ENCODE peak calls at places on chromosome 18, in nine cellular contexts. Z is naive B cell; J is Kasumi-1; H is AG09319; P is RCC 7860; B is foreskin fibroblast; F is posterior vena cava; S is GM23248; R is stimulated activated CD8-positive, alpha-beta memory T cell treated with anti-CD3 and anti-CD28 coated beads, Interleukin-15, amount 100 ng/mL, for 4 hours. X is an unnamed sample.

GRCh38 chr18:45324489-45325111 is 290.7 kb upstream of the SLC14A2 start:
- DNase-seq in R (no peak), P (no peak), B (peak), S (peak), H (peak), F (peak), Z (no peak), J (no peak), X (no peak)

GRCh38 chr18:8218263-8218662 is 391.0 kb upstream of the RAB12 start:
- DNase-seq in R (no peak), J (no peak), B (no peak), F (no peak), H (no peak), Z (no peak), P (no peak), S (no peak), X (no peak)

GRCh38 chr18:25560369-25560768 is 208.4 kb upstream of the ZNF521 start:
- DNase-seq in B (peak), J (no peak), S (peak), R (no peak), Z (no peak), F (no peak), P (no peak), H (peak), X (no peak)

GRCh38 chr18:58140366-58141325 is 96.6 kb downstream of the NEDD4L start:
- DNase-seq in R (no peak), J (no peak), H (no peak), B (no peak), Z (no peak), S (no peak), P (no peak), F (no peak), X (no peak)

GRCh38 chr18:79532690-79533058 is 136.9 kb downstream of the NFATC1 start:
- DNase-seq in J (no peak), P (no peak), H (no peak), S (no peak), R (no peak), B (no peak), Z (no peak), F (peak), X (no peak)

GRCh38 chr18:34158881-34159690 is 65.6 kb downstream of the NOL4 start:
- DNase-seq in B (peak), R (no peak), P (no peak), H (no peak), Z (no peak), J (no peak), F (peak), S (peak), X (no peak)

GRCh38 chr18:36127866-36128845 is 984 bp downstream of the SLC39A6 start:
- DNase-seq in F (no peak), Z (no peak), H (no peak), S (peak), B (peak), J (peak), R (no peak), P (no peak), X (no peak)

GRCh38 chr18:32389868-32390267 is 80.8 kb downstream of the GAREM1 start:
- DNase-seq in H (no peak), Z (no peak), R (no peak), S (no peak), B (no peak), J (no peak), P (no peak), F (no peak), X (no peak)

GRCh38 chr18:48929951-48930713 is 20.6 kb downstream of the SMAD7 start:
- DNase-seq in B (peak), R (no peak), J (no peak), P (peak), F (peak), S (peak), H (no peak), Z (no peak), X (no peak)

GRCh38 chr18:12119358-12119757 is 25.7 kb downstream of the ANKRD62 start:
- DNase-seq in R (no peak), H (no peak), P (no peak), S (no peak), J (no peak), Z (no peak), F (no peak), B (no peak), X (no peak)

GRCh38 chr18:66632771-66633170 is 28.9 kb upstream of the CDH19 start:
- DNase-seq in B (peak), Z (no peak), J (no peak), S (no peak), R (no peak), F (no peak), P (no peak), H (no peak), X (no peak)

GRCh38 chr18:11553098-11553940 is 56.1 kb upstream of the SLC35G4 start:
- DNase-seq in Z (peak), J (peak), B (peak), R (no peak), H (peak), P (peak), S (peak), F (no peak), X (peak)

GRCh38 chr18:7923105-7923504 is 356.0 kb downstream of the PTPRM start:
- DNase-seq in H (no peak), B (peak), J (no peak), F (no peak), P (no peak), R (no peak), Z (no peak), S (no peak), X (no peak)

GRCh38 chr18:48668466-48669179 is 129.8 kb downstream of the CTIF start:
- DNase-seq in H (no peak), J (peak), Z (no peak), B (no peak), F (peak), R (no peak), S (no peak), P (no peak), X (no peak)

GRCh38 chr18:25814841-25815458 is 275.5 kb downstream of the SS18 start:
- DNase-seq in S (no peak), B (no peak), J (no peak), H (no peak), P (no peak), Z (no peak), F (no peak), R (no peak), X (no peak)

GRCh38 chr18:25289040-25289631 is 62.8 kb downstream of the ZNF521 start:
- DNase-seq in R (no peak), F (no peak), H (peak), J (no peak), P (no peak), B (peak), S (peak), Z (no peak), X (peak)

GRCh38 chr18:73636355-73636754 is 511.3 kb downstream of the FBXO15 start:
- DNase-seq in B (peak), J (no peak), R (no peak), S (peak), F (no peak), P (no peak), H (no peak), Z (no peak), X (no peak)

X was measured in AG04449.